ENCODE peak calls at places on chromosomes 6 and 20, in six cellular contexts. X, J, P, N, H and O are unnamed samples.

GRCh38 chr6:126033696-126034095 is 47.4 kb downstream of the TRMT11 start:
- DNase-seq in X (peak), J (peak), P (peak), N (peak), H (peak), O (peak)

GRCh38 chr6:4085329-4085695 is 6.4 kb upstream of the FAM217A start:
- DNase-seq in X (no peak), J (no peak), P (no peak), N (no peak), H (no peak), O (no peak)

GRCh38 chr6:3322366-3322890 is 63.7 kb downstream of the PSMG4 start:
- DNase-seq in X (no peak), J (no peak), P (no peak), N (no peak), H (no peak), O (no peak)

GRCh38 chr20:35387334-35387733 is 24.4 kb downstream of the UQCC1 start:
- DNase-seq in X (no peak), J (peak), P (no peak), N (peak), H (no peak), O (no peak)

GRCh38 chr6:145119091-145119490 is 616.2 kb downstream of the EPM2A start:
- DNase-seq in X (no peak), J (no peak), P (no peak), N (no peak), H (no peak), O (no peak)

GRCh38 chr6:79699606-79700005 is 68.5 kb downstream of the SH3BGRL2 start:
- DNase-seq in X (no peak), J (no peak), P (no peak), N (no peak), H (no peak), O (no peak)

GRCh38 chr6:160973311-160973710 is 18.3 kb upstream of the MAP3K4 start:
- DNase-seq in X (no peak), J (peak), P (peak), N (no peak), H (no peak), O (no peak)

GRCh38 chr20:58826271-58826670 is 24.4 kb downstream of the GNAS-AS1 start:
- DNase-seq in X (no peak), J (no peak), P (no peak), N (no peak), H (no peak), O (no peak)

GRCh38 chr6:133502451-133503259 is 261.5 kb downstream of the EYA4 start:
- DNase-seq in X (peak), J (peak), P (peak), N (peak), H (no peak), O (no peak)

GRCh38 chr20:61564628-61565027 is 312.6 kb downstream of the CDH4 start:
- DNase-seq in X (no peak), J (no peak), P (no peak), N (no peak), H (no peak), O (no peak)

GRCh38 chr6:9168669-9169068 is 733.3 kb upstream of the SLC35B3 start:
- DNase-seq in X (no peak), J (no peak), P (no peak), N (no peak), H (no peak), O (no peak)

GRCh38 chr20:50624351-50625016 is 66.9 kb downstream of the RIPOR3 start:
- DNase-seq in X (no peak), J (no peak), P (no peak), N (peak), H (peak), O (no peak)

GRCh38 chr6:1313364-1313754 is 1.5 kb downstream of the FOXQ1 start:
- DNase-seq in X (no peak), J (no peak), P (no peak), N (no peak), H (no peak), O (no peak)
- H3K4me3 ChIP-seq in X (no peak), J (peak), P (no peak), N (peak), H (no peak), O (no peak)

GRCh38 chr20:9070304-9070703 is 1.4 kb downstream of the PLCB4 start:
- DNase-seq in X (no peak), J (no peak), P (no peak), N (no peak), H (no peak), O (no peak)
- H3K4me3 ChIP-seq in X (no peak), J (no peak), P (peak), N (peak), H (no peak), O (no peak)

GRCh38 chr6:166619912-166620311 is 7.1 kb downstream of the RPS6KA2 start:
- DNase-seq in X (peak), J (peak), P (no peak), N (peak), H (no peak), O (no peak)
- H3K4me3 ChIP-seq in X (no peak), J (no peak), P (no peak), N (no peak), H (no peak), O (no peak)

DNA sequence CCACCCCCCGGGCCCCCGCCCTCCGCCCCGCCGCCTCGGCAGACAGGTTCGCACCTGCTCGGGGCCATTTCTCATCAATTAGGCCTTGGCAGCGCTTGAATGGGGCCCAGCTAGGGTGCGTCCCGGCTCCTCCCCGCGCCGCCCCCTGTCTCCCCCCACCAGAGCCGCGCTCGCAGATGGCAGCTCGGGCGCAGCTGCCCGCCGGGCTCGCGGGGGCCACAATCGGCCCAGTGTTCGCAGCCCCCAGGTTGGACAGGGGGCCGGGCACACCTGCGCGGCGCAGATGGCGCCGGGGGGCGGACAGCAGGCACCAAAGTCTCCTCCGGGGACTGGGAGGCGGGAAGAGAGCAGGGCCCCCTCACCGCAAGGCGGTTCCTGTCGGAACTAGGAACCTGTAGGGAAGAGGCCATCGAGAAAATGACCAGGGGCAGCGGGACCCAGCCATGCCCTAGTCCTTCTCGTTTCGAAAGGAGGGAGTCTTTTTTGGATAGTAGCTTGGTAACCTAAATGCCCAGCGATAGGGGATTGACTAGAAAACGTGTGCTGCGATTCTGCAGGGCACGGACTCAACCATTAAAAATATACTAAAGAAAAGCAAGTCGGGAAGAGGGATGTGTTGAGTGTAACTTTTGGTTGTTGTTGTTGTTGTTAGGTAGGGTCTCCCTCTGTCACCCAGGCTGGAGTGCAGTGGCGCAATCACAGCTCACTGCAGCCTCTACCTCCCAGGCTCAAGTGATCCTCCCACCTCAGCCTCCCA is 83.1 kb upstream of the EYA2 start:
- DNase-seq in X (no peak), J (no peak), P (no peak), N (no peak), H (no peak), O (no peak)
- H3K4me3 ChIP-seq in X (no peak), J (no peak), P (peak), N (peak), H (no peak), O (no peak)

DNA sequence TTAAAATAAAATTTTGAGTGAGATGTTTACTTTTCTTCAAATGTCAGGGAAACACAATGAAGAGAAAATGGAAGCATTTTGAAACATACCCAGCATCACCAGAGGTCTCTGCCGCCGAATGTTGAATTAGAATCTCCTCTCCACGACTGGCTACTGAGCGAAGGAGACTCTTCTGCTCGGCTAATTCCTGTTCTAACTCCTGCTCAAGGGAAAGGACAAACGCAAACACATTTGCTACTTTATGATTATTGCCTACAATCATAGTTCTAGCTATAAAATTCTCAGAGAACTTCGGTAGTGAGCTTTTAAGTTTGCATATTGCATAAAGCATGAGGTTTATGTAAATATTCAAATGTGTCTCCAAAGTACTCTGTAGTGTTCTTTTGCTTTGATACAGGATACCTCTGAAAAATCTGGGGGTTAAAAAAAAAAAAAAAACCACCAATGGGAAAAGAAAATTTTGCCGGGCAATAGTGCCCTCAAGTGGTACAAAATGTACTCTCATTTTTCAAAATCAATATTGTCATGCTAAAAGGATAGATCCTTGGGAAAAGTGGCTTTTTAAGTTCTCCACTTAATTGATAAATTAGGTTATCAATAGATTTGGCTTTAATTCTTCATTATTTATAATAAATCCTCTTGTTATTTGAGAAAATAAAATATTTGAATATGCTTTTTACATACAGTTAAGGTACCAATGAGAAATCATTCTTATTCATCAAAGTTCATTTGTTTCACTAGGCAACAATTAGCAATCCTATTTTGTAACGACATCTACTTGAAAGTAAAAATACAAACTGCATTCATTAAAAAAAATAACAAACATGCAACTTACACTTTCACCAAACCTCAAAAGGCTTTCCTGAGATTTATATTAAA is 369.0 kb downstream of the SYNE1 start:
- DNase-seq in X (peak), J (peak), P (peak), N (no peak), H (no peak), O (peak)
- H3K4me3 ChIP-seq in X (no peak), J (no peak), P (no peak), N (no peak), H (no peak), O (no peak)

DNA sequence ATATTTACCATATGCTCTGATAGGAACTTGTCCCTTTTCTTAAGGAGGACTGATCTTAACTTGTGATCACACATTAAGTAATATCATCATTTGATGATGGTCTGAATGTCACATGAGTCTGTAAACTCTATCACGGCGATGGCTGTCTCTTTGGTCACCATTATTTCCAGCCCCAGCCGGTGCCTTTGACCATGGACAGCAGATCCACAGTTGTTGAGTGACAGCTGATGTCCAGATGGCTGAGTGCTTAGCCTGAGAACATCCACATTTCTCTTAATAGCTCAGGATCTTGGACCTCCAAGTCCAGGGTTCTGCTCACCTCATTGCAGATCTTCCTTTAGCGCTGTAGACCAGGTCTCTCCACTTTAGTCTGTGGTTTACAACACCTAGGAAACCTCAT is 171.0 kb downstream of the TBC1D7 start:
- DNase-seq in X (no peak), J (no peak), P (no peak), N (no peak), H (no peak), O (no peak)
- H3K4me3 ChIP-seq in X (no peak), J (no peak), P (no peak), N (no peak), H (no peak), O (no peak)

GRCh38 chr6:26328265-26328844 is 36.6 kb upstream of the BTN3A2 start:
- DNase-seq in X (peak), J (no peak), P (no peak), N (no peak), H (no peak), O (no peak)

GRCh38 chr6:26327450-26328264 is 37.3 kb upstream of the BTN3A2 start:
- DNase-seq in X (peak), J (peak), P (no peak), N (no peak), H (no peak), O (no peak)

GRCh38 chr6:26330835-26331808 is 33.9 kb upstream of the BTN3A2 start:
- DNase-seq in X (peak), J (peak), P (no peak), N (no peak), H (no peak), O (peak)

GRCh38 chr6:26331809-26332226 is 33.2 kb upstream of the BTN3A2 start:
- DNase-seq in X (no peak), J (no peak), P (no peak), N (no peak), H (no peak), O (no peak)

DNA sequence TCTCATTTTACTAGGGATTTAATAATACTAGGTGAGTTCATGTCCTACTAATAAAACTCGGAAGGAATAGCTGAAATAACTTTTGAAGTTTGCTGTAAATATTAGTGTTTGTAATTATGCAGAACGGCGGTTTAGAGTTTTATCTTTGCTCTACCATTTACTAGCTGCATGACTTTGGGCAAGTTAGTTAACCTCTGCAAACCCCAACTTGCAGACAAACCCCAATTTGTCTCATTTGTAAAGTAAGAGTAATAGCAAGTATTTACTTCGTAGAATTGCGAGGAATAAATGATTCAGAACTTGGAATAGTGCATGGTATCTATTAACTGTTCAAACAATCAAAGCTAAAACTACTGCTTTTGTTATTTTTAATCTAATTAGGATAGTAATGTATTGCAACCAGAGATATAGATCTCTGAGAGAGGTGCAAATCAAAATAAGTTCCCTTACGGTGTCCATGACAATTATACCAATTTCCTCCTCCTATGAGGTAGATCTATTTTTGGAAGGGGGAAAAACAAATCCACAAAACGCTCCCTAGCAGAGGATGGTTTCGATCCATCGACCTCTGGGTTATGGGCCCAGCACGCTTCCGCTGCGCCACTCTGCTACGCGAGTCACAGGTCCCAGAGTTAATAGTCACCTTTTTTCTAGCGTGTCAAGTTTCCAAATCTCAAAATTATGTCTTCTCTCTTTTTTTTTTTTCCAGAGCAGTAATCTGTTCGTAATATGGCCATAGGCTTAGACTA is 35.1 kb upstream of the BTN3A2 start:
- DNase-seq in X (peak), J (peak), P (no peak), N (no peak), H (no peak), O (peak)
- H3K4me3 ChIP-seq in X (peak), J (peak), P (peak), N (peak), H (no peak), O (peak)